ENCODE peak calls at places on chromosomes 6 and 20, in seven cellular contexts. Z is ELR; C is left cardiac atrium; L is CD4-positive, alpha-beta T cell; R is hypothalamus; B is activated CD4-positive, alpha-beta T cell treated with anti-CD3 and anti-CD28 coated beads, Interleukin-2, amount 10 ng/mL, durations not matched to agents 7 days and 5 days; S is head of caudate nucleus. H is an unnamed sample.

GRCh38 chr20:32621071-32621913 is 36.2 kb upstream of the NOL4L start:
- DNase-seq in L (no peak), Z (peak; percentile 23), S (no peak), C (no peak), R (no peak), B (no peak), H (no peak)

GRCh38 chr20:50073500-50073899 is 39.5 kb downstream of the UBE2V1 start:
- DNase-seq in B (no peak), S (no peak), R (no peak), C (no peak), Z (no peak), L (no peak), H (no peak)

GRCh38 chr20:63347950-63348827 is 13.0 kb downstream of the CHRNA4 start:
- DNase-seq in C (no peak), L (no peak), B (no peak), R (no peak), S (no peak), Z (no peak), H (no peak)

GRCh38 chr6:81718126-81718525 is 34.4 kb downstream of the TENT5A start:
- DNase-seq in L (no peak), Z (no peak), S (no peak), B (no peak), C (no peak), R (no peak), H (no peak)

GRCh38 chr6:46103437-46103836 is 26.4 kb upstream of the ENPP4 start:
- DNase-seq in Z (no peak), C (no peak), L (no peak), B (no peak), R (no peak), S (no peak), H (no peak)

GRCh38 chr6:2551705-2552104 is 199.0 kb downstream of the MYLK4 start:
- DNase-seq in R (no peak), Z (no peak), C (no peak), S (no peak), L (no peak), B (no peak), H (no peak)

GRCh38 chr20:631091-631490 is 21.0 kb upstream of the TCF15 start:
- DNase-seq in B (no peak), Z (no peak), R (no peak), L (no peak), S (no peak), C (no peak), H (no peak)

GRCh38 chr6:167847936-167848335 is 21.2 kb downstream of the AFDN start:
- DNase-seq in C (no peak), Z (no peak), L (no peak), R (no peak), B (no peak), S (no peak), H (no peak)

GRCh38 chr6:52352239-52353008 is 9.5 kb upstream of the PAQR8 start:
- DNase-seq in C (peak; percentile 31), Z (peak; percentile 99), B (no peak), L (no peak), R (no peak), S (no peak), H (no peak)

GRCh38 chr20:1326031-1326930 is 2.7 kb downstream of the SDCBP2 start:
- DNase-seq in R (no peak), L (no peak), Z (peak; percentile 44), B (peak; percentile 4), S (no peak), C (peak; percentile 57), H (no peak)

GRCh38 chr6:34148864-34149810 is 3.2 kb upstream of the GRM4 start:
- DNase-seq in L (no peak), B (no peak), S (no peak), R (no peak), C (no peak), Z (no peak), H (peak; percentile 13)

GRCh38 chr20:2942439-2942838 is 69.2 kb downstream of the PTPRA start:
- DNase-seq in R (no peak), L (no peak), B (no peak), Z (no peak), C (no peak), S (peak; percentile 43), H (no peak)

GRCh38 chr6:138638626-138639025 is 134.9 kb upstream of the CCDC28A start:
- DNase-seq in L (no peak), R (no peak), B (no peak), C (no peak), Z (no peak), S (peak; percentile 10), H (no peak)

GRCh38 chr6:17096076-17096475 is 5.8 kb upstream of the STMND1 start:
- DNase-seq in L (no peak), R (no peak), C (no peak), B (no peak), Z (no peak), S (no peak), H (no peak)

GRCh38 chr6:21003780-21004541 is 469.7 kb downstream of the CDKAL1 start:
- DNase-seq in R (no peak), L (no peak), S (no peak), Z (peak; percentile 82), B (no peak), C (no peak), H (no peak)

GRCh38 chr6:158232445-158233213 is 64.5 kb downstream of the GTF2H5 start:
- DNase-seq in S (peak; percentile 56), R (peak; percentile 13), B (peak; percentile 39), C (peak; percentile 61), Z (peak; percentile 75), L (peak; percentile 29), H (peak; percentile 65)

GRCh38 chr6:144134176-144134575 is 16.1 kb upstream of the STX11 start:
- DNase-seq in B (no peak), L (no peak), S (no peak), R (no peak), C (no peak), Z (no peak), H (no peak)

GRCh38 chr6:166862287-166862977 is 93.9 kb downstream of the RNASET2 start:
- DNase-seq in R (no peak), S (peak; percentile 48), L (peak; percentile 36), Z (no peak), C (no peak), B (peak; percentile 43), H (peak; percentile 67)

GRCh38 chr6:133548409-133548808 is 307.3 kb downstream of the EYA4 start:
- DNase-seq in Z (no peak), S (no peak), R (no peak), C (no peak), B (no peak), L (no peak), H (no peak)

GRCh38 chr6:29641430-29642213 is 8.6 kb upstream of the GABBR1 start:
- DNase-seq in R (no peak), S (no peak), C (no peak), B (peak; percentile 66), L (peak; percentile 41), Z (no peak), H (no peak)

GRCh38 chr6:166307082-166307980 is 861 bp downstream of the PRR18 start:
- DNase-seq in R (no peak), L (no peak), S (no peak), Z (peak; percentile 6), C (no peak), B (no peak), H (peak; percentile 61)

GRCh38 chr6:106847116-106847515 is 127.4 kb downstream of the CD24 start:
- DNase-seq in Z (no peak), S (no peak), C (no peak), R (no peak), L (no peak), B (no peak), H (no peak)

GRCh38 chr6:90124904-90125510 is 171.6 kb downstream of the BACH2 start:
- DNase-seq in R (no peak), Z (no peak), L (no peak), C (no peak), S (no peak), B (no peak), H (no peak)

GRCh38 chr6:136077834-136078576 is 172.1 kb downstream of the MTFR2 start:
- DNase-seq in Z (peak; percentile 95), S (no peak), C (no peak), R (no peak), L (no peak), B (no peak), H (no peak)

GRCh38 chr6:165760126-165760802 is 97.2 kb upstream of the PDE10A start:
- DNase-seq in C (no peak), R (no peak), B (no peak), S (no peak), Z (no peak), L (no peak), H (no peak)

GRCh38 chr20:3258429-3258828 is 19.4 kb upstream of the SLC4A11 start:
- DNase-seq in L (no peak), R (no peak), S (no peak), B (no peak), Z (no peak), C (no peak), H (no peak)

GRCh38 chr6:14228571-14228970 is 111.0 kb downstream of the CD83 start:
- DNase-seq in Z (peak; percentile 15), R (no peak), B (peak; percentile 30), C (no peak), S (no peak), L (peak; percentile 16), H (no peak)

GRCh38 chr6:153525998-153526397 is 394.9 kb upstream of the RGS17 start:
- DNase-seq in L (no peak), C (no peak), B (no peak), R (no peak), Z (no peak), S (no peak), H (no peak)

GRCh38 chr6:169252805-169253189 is 849 bp downstream of the THBS2 start:
- DNase-seq in B (no peak), R (no peak), C (no peak), S (peak; percentile 67), Z (peak; percentile 49), L (no peak), H (no peak)

GRCh38 chr6:41318648-41319565 is 16.5 kb upstream of the NCR2 start:
- DNase-seq in B (peak; percentile 86), S (peak; percentile 78), C (peak; percentile 82), R (peak; percentile 19), L (peak; percentile 83), Z (peak; percentile 85), H (peak; percentile 95)

GRCh38 chr6:162363757-162364156 is 363.8 kb downstream of the PRKN start:
- DNase-seq in B (no peak), R (no peak), C (no peak), S (no peak), L (no peak), Z (peak; percentile 32), H (no peak)

H was measured in WERI-Rb-1.